ENCODE peak calls at places on chromosomes 6 and 20, in seven cellular contexts. O is activated T-helper 1 cell treated with anti-CD3 and anti-CD28 coated beads, Interleukin-2, amount 50 U/mL, for 16 hours; Q is mesothelial cell of epicardium; P is effector CD8-positive, alpha-beta T cell; L is AG09319; B is posterior vena cava; W is heart right ventricle. Y is an unnamed sample.

GRCh38 chr6:18269253-18269652 is 4.9 kb upstream of the DEK start:
- DNase-seq in L (no peak), B (no peak), W (no peak), P (no peak), Q (no peak), O (no peak), Y (peak)

GRCh38 chr20:56810141-56810540 is 181.0 kb downstream of the TFAP2C start:
- DNase-seq in W (no peak), Q (no peak), L (no peak), B (no peak), O (no peak), P (no peak), Y (no peak)

GRCh38 chr6:93968126-93968525 is 548.8 kb upstream of the EPHA7 start:
- DNase-seq in Q (no peak), L (no peak), P (no peak), B (no peak), O (no peak), W (no peak), Y (no peak)

GRCh38 chr6:121584591-121585369 is 149.3 kb downstream of the GJA1 start:
- DNase-seq in O (no peak), P (no peak), W (no peak), L (no peak), B (no peak), Q (no peak), Y (no peak)

GRCh38 chr6:85236636-85237035 is 213.2 kb upstream of the NT5E start:
- DNase-seq in B (no peak), O (no peak), W (no peak), L (no peak), Q (no peak), P (no peak), Y (no peak)

GRCh38 chr20:38032585-38033329 is 499 bp downstream of the TTI1 start:
- DNase-seq in W (no peak), L (no peak), Q (no peak), B (no peak), O (no peak), P (peak), Y (no peak)

GRCh38 chr6:103617642-103618041 is 1242.1 kb downstream of the HACE1 start:
- DNase-seq in L (no peak), Q (no peak), O (no peak), W (no peak), P (no peak), B (no peak), Y (no peak)

GRCh38 chr6:69343856-69344255 is 453.0 kb downstream of the LMBRD1 start:
- DNase-seq in W (no peak), Q (no peak), B (no peak), L (no peak), O (no peak), P (no peak), Y (no peak)

GRCh38 chr20:1377341-1377871 is 15.4 kb downstream of the FKBP1A start:
- DNase-seq in O (no peak), W (no peak), L (no peak), B (no peak), Q (no peak), P (no peak), Y (no peak)

Y was measured in small intestine.